ENCODE peak calls at places on chromosomes 12 and 14, in four cellular contexts. One of them, this sample, is unnamed.

GRCh38 chr12:31386364-31386777 is 60.4 kb upstream of the SINHCAF start:
- DNase-seq in tibial artery: no peak
- DNase-seq in NCI-H446 treated with DMSO at 0.1 percent for 48 hours: no peak
- DNase-seq in activated CD4-positive, alpha-beta T cell treated with anti-CD3 and anti-CD28 coated beads for 48 hours: no peak
- DNase-seq in this sample: no peak

GRCh38 chr12:116578051-116578450 is 18.9 kb downstream of the MAP1LC3B2 start:
- DNase-seq in tibial artery: no peak
- DNase-seq in NCI-H446 treated with DMSO at 0.1 percent for 48 hours: no peak
- DNase-seq in activated CD4-positive, alpha-beta T cell treated with anti-CD3 and anti-CD28 coated beads for 48 hours: no peak
- DNase-seq in this sample: no peak

GRCh38 chr14:32027255-32027939 is 49.7 kb upstream of the ARHGAP5 start:
- DNase-seq in tibial artery: no peak
- DNase-seq in NCI-H446 treated with DMSO at 0.1 percent for 48 hours: no peak
- DNase-seq in activated CD4-positive, alpha-beta T cell treated with anti-CD3 and anti-CD28 coated beads for 48 hours: no peak
- DNase-seq in this sample: no peak

GRCh38 chr12:82593143-82593542 is 93.6 kb upstream of the TMTC2 start:
- DNase-seq in tibial artery: no peak
- DNase-seq in NCI-H446 treated with DMSO at 0.1 percent for 48 hours: no peak
- DNase-seq in activated CD4-positive, alpha-beta T cell treated with anti-CD3 and anti-CD28 coated beads for 48 hours: no peak
- DNase-seq in this sample: no peak

GRCh38 chr14:21467620-21468019 is 9.1 kb downstream of the RAB2B start:
- DNase-seq in tibial artery: no peak
- DNase-seq in NCI-H446 treated with DMSO at 0.1 percent for 48 hours: peak
- DNase-seq in activated CD4-positive, alpha-beta T cell treated with anti-CD3 and anti-CD28 coated beads for 48 hours: no peak
- DNase-seq in this sample: no peak

GRCh38 chr14:53047302-53047701 is 96.5 kb upstream of the FERMT2 start:
- DNase-seq in tibial artery: no peak
- DNase-seq in NCI-H446 treated with DMSO at 0.1 percent for 48 hours: no peak
- DNase-seq in activated CD4-positive, alpha-beta T cell treated with anti-CD3 and anti-CD28 coated beads for 48 hours: no peak
- DNase-seq in this sample: no peak

GRCh38 chr12:40672650-40673319 is 19.5 kb upstream of the CNTN1 start:
- DNase-seq in tibial artery: no peak
- DNase-seq in NCI-H446 treated with DMSO at 0.1 percent for 48 hours: no peak
- DNase-seq in activated CD4-positive, alpha-beta T cell treated with anti-CD3 and anti-CD28 coated beads for 48 hours: no peak
- DNase-seq in this sample: no peak

GRCh38 chr12:94783862-94784261 is 133.5 kb upstream of the TMCC3 start:
- DNase-seq in tibial artery: no peak
- DNase-seq in NCI-H446 treated with DMSO at 0.1 percent for 48 hours: no peak
- DNase-seq in activated CD4-positive, alpha-beta T cell treated with anti-CD3 and anti-CD28 coated beads for 48 hours: no peak
- DNase-seq in this sample: no peak

GRCh38 chr14:94051779-94052178 is 25.6 kb downstream of the OTUB2 start:
- DNase-seq in tibial artery: no peak
- DNase-seq in NCI-H446 treated with DMSO at 0.1 percent for 48 hours: no peak
- DNase-seq in activated CD4-positive, alpha-beta T cell treated with anti-CD3 and anti-CD28 coated beads for 48 hours: no peak
- DNase-seq in this sample: no peak

GRCh38 chr12:81758421-81759214 is 532 bp downstream of the PPFIA2 start:
- DNase-seq in tibial artery: peak
- DNase-seq in NCI-H446 treated with DMSO at 0.1 percent for 48 hours: peak
- DNase-seq in activated CD4-positive, alpha-beta T cell treated with anti-CD3 and anti-CD28 coated beads for 48 hours: peak
- DNase-seq in this sample: peak

GRCh38 chr14:65377576-65377975 is 35.0 kb upstream of the FUT8 start:
- DNase-seq in tibial artery: no peak
- DNase-seq in NCI-H446 treated with DMSO at 0.1 percent for 48 hours: no peak
- DNase-seq in activated CD4-positive, alpha-beta T cell treated with anti-CD3 and anti-CD28 coated beads for 48 hours: no peak
- DNase-seq in this sample: no peak

GRCh38 chr14:22650960-22651521 is 6.9 kb upstream of the OR6J1 start:
- DNase-seq in tibial artery: no peak
- DNase-seq in NCI-H446 treated with DMSO at 0.1 percent for 48 hours: no peak
- DNase-seq in activated CD4-positive, alpha-beta T cell treated with anti-CD3 and anti-CD28 coated beads for 48 hours: peak
- DNase-seq in this sample: no peak

GRCh38 chr14:78637903-78638302 is 467.7 kb downstream of the NRXN3 start:
- DNase-seq in tibial artery: no peak
- DNase-seq in NCI-H446 treated with DMSO at 0.1 percent for 48 hours: no peak
- DNase-seq in activated CD4-positive, alpha-beta T cell treated with anti-CD3 and anti-CD28 coated beads for 48 hours: no peak
- DNase-seq in this sample: no peak

GRCh38 chr12:29148065-29148957 is 767 bp upstream of the FAR2 start:
- DNase-seq in tibial artery: peak
- DNase-seq in NCI-H446 treated with DMSO at 0.1 percent for 48 hours: no peak
- DNase-seq in activated CD4-positive, alpha-beta T cell treated with anti-CD3 and anti-CD28 coated beads for 48 hours: peak
- DNase-seq in this sample: peak

GRCh38 chr12:123531091-123531490 is 2.4 kb downstream of the RILPL1 start:
- DNase-seq in tibial artery: peak
- DNase-seq in NCI-H446 treated with DMSO at 0.1 percent for 48 hours: no peak
- DNase-seq in activated CD4-positive, alpha-beta T cell treated with anti-CD3 and anti-CD28 coated beads for 48 hours: no peak
- DNase-seq in this sample: peak

GRCh38 chr12:1504304-1505150 is 89.9 kb downstream of the FBXL14 start:
- DNase-seq in tibial artery: no peak
- DNase-seq in NCI-H446 treated with DMSO at 0.1 percent for 48 hours: no peak
- DNase-seq in activated CD4-positive, alpha-beta T cell treated with anti-CD3 and anti-CD28 coated beads for 48 hours: no peak
- DNase-seq in this sample: no peak

GRCh38 chr14:68376067-68376810 is 416.6 kb downstream of the ZFP36L1 start:
- DNase-seq in tibial artery: no peak
- DNase-seq in NCI-H446 treated with DMSO at 0.1 percent for 48 hours: no peak
- DNase-seq in activated CD4-positive, alpha-beta T cell treated with anti-CD3 and anti-CD28 coated beads for 48 hours: no peak
- DNase-seq in this sample: no peak

GRCh38 chr14:74217672-74218448 is 21.4 kb upstream of the VSX2 start:
- DNase-seq in tibial artery: peak
- DNase-seq in NCI-H446 treated with DMSO at 0.1 percent for 48 hours: no peak
- DNase-seq in activated CD4-positive, alpha-beta T cell treated with anti-CD3 and anti-CD28 coated beads for 48 hours: peak
- DNase-seq in this sample: peak

GRCh38 chr12:104600790-104601739 is 144.3 kb downstream of the CHST11 start:
- DNase-seq in tibial artery: no peak
- DNase-seq in NCI-H446 treated with DMSO at 0.1 percent for 48 hours: no peak
- DNase-seq in activated CD4-positive, alpha-beta T cell treated with anti-CD3 and anti-CD28 coated beads for 48 hours: no peak
- DNase-seq in this sample: no peak

GRCh38 chr14:90620540-90621204 is 195.6 kb downstream of the TTC7B start:
- DNase-seq in tibial artery: no peak
- DNase-seq in NCI-H446 treated with DMSO at 0.1 percent for 48 hours: peak
- DNase-seq in activated CD4-positive, alpha-beta T cell treated with anti-CD3 and anti-CD28 coated beads for 48 hours: no peak
- DNase-seq in this sample: no peak

GRCh38 chr12:26097046-26097878 is 27.6 kb downstream of the BHLHE41 start:
- DNase-seq in tibial artery: peak
- DNase-seq in NCI-H446 treated with DMSO at 0.1 percent for 48 hours: peak
- DNase-seq in activated CD4-positive, alpha-beta T cell treated with anti-CD3 and anti-CD28 coated beads for 48 hours: peak
- DNase-seq in this sample: peak

This sample was measured in psoas muscle.